ENCODE peak calls at places on chromosomes 1 and 21, in nine cellular contexts. M is T-cell; C is activated CD8-positive, alpha-beta memory T cell treated with anti-CD3 and anti-CD28 coated beads for 48 hours; E is psoas muscle; W is hippocampal formation; F is mucosa of descending colon; I is naive thymus-derived CD4-positive, alpha-beta T cell; U is HS-27A; N is GM03348. Q is an unnamed sample.

GRCh38 chr1:2206813-2207488 is 12.4 kb upstream of the FAAP20 start:
- DNase-seq in M (no peak), C (no peak), E (peak), W (no peak), F (no peak), I (no peak), U (no peak), N (no peak), Q (no peak)

GRCh38 chr21:41678944-41679343 is 87.9 kb downstream of the RIPK4 start:
- DNase-seq in M (no peak), C (no peak), E (peak), W (peak), F (peak), I (no peak), U (peak), N (peak), Q (peak)

GRCh38 chr21:38956791-38957571 is 151.3 kb downstream of the ETS2 start:
- DNase-seq in M (no peak), C (no peak), E (no peak), W (no peak), F (peak), I (no peak), U (no peak), N (peak), Q (no peak)

GRCh38 chr1:175877939-175878730 is 134.7 kb upstream of the TNR start:
- DNase-seq in M (no peak), C (no peak), E (no peak), W (peak), F (no peak), I (no peak), U (no peak), N (no peak), Q (no peak)

GRCh38 chr1:6141601-6142000 is 38.5 kb downstream of the CHD5 start:
- DNase-seq in M (no peak), C (no peak), E (peak), W (no peak), F (no peak), I (no peak), U (no peak), N (no peak), Q (no peak)

GRCh38 chr1:18527921-18528320 is 47.2 kb downstream of the KLHDC7A start:
- DNase-seq in M (no peak), C (no peak), E (no peak), W (no peak), F (no peak), I (no peak), U (no peak), N (no peak), Q (no peak)

GRCh38 chr1:64499966-64500365 is 30.0 kb downstream of the CACHD1 start:
- DNase-seq in M (no peak), C (no peak), E (no peak), W (no peak), F (no peak), I (no peak), U (no peak), N (no peak), Q (no peak)

GRCh38 chr1:94843430-94843829 is 23.3 kb downstream of the SLC44A3 start:
- DNase-seq in M (no peak), C (no peak), E (no peak), W (no peak), F (peak), I (no peak), U (no peak), N (no peak), Q (no peak)

GRCh38 chr1:17581389-17582123 is 42.1 kb downstream of the ARHGEF10L start:
- DNase-seq in M (no peak), C (no peak), E (no peak), W (no peak), F (peak), I (no peak), U (no peak), N (no peak), Q (no peak)

GRCh38 chr1:48493970-48494769 is 22.2 kb upstream of the SPATA6 start:
- DNase-seq in M (no peak), C (no peak), E (no peak), W (peak), F (peak), I (no peak), U (no peak), N (peak), Q (no peak)

GRCh38 chr1:157000686-157001085 is 44.9 kb downstream of the ARHGEF11 start:
- DNase-seq in M (no peak), C (no peak), E (no peak), W (no peak), F (no peak), I (no peak), U (no peak), N (no peak), Q (peak)

GRCh38 chr1:13570924-13571323 is 12.7 kb upstream of the PDPN start:
- DNase-seq in M (no peak), C (no peak), E (no peak), W (no peak), F (no peak), I (no peak), U (no peak), N (no peak), Q (no peak)

Q was measured in PC-9.